ENCODE peak calls at places on chromosomes 13 and 19, in seven cellular contexts. O is cardiac fibroblast; C is IMR-90; B is activated naive CD4-positive, alpha-beta T cell treated with anti-CD3 and anti-CD28 coated beads, Interleukin-2, amount 10 ng/mL, durations not matched to agents 7 days and 5 days; A is KG1; W is CD4-positive, alpha-beta T cell; T is omental fat pad. P is an unnamed sample.

GRCh38 chr19:39335168-39335567 is 675 bp downstream of the GMFG start:
- DNase-seq in W (no peak), C (no peak), O (no peak), T (no peak), B (peak; percentile 61), A (no peak), P (no peak)

GRCh38 chr13:92671821-92672220 is 554.8 kb upstream of the GPC6 start:
- DNase-seq in O (no peak), C (no peak), A (no peak), B (no peak), W (no peak), T (no peak), P (no peak)

GRCh38 chr13:113882266-113882627 is 18.4 kb upstream of the GAS6 start:
- DNase-seq in C (no peak), B (no peak), O (no peak), T (no peak), A (no peak), W (no peak), P (no peak)

GRCh38 chr13:36764957-36765356 is 54.1 kb upstream of the RFXAP start:
- DNase-seq in B (no peak), C (no peak), T (no peak), W (no peak), A (no peak), O (no peak), P (no peak)

GRCh38 chr19:17623224-17623935 is 64.8 kb downstream of the UNC13A start:
- DNase-seq in B (no peak), W (no peak), C (no peak), A (no peak), T (no peak), O (no peak), P (no peak)

GRCh38 chr13:45728759-45729158 is 26.6 kb downstream of the CBY2 start:
- DNase-seq in A (no peak), C (no peak), T (no peak), B (no peak), O (no peak), W (no peak), P (no peak)

GRCh38 chr13:57630661-57631606 is 610 bp upstream of the PCDH17 start:
- DNase-seq in C (no peak), B (no peak), W (no peak), T (no peak), A (no peak), O (peak; percentile 46), P (peak; percentile 31)

GRCh38 chr19:31285744-31286143 is 63.5 kb downstream of the TSHZ3 start:
- DNase-seq in W (no peak), C (peak; percentile 64), B (no peak), T (peak; percentile 2), O (peak; percentile 56), A (no peak), P (no peak)

GRCh38 chr19:44050740-44051653 is 839 bp upstream of the ZNF223 start:
- DNase-seq in T (no peak), O (peak; percentile 8), B (peak; percentile 30), W (peak; percentile 5), A (no peak), C (no peak), P (peak; percentile 82)

GRCh38 chr13:102830646-102831045 is 15.2 kb upstream of the ERCC5 start:
- DNase-seq in A (no peak), T (no peak), B (no peak), O (peak; percentile 41), C (no peak), W (no peak), P (no peak)

GRCh38 chr19:39325778-39326680 is 5.4 kb upstream of the LRFN1 start:
- DNase-seq in A (no peak), C (peak; percentile 7), T (no peak), B (no peak), O (peak; percentile 16), W (no peak), P (no peak)

GRCh38 chr19:17762505-17763229 is 11.4 kb downstream of the FCHO1 start:
- DNase-seq in W (no peak), C (peak; percentile 62), A (no peak), T (no peak), O (peak; percentile 80), B (no peak), P (no peak)

GRCh38 chr13:97434417-97435296 is 688 bp downstream of the RAP2A start:
- DNase-seq in B (peak; percentile 60), O (peak; percentile 41), C (peak; percentile 20), W (peak; percentile 21), A (peak; percentile 19), T (no peak), P (no peak)

GRCh38 chr13:80037505-80037888 is 303.4 kb downstream of the SPRY2 start:
- DNase-seq in T (no peak), C (peak; percentile 95), O (peak; percentile 95), B (no peak), W (no peak), A (no peak), P (no peak)

GRCh38 chr19:2883686-2884439 is 16.7 kb downstream of the ZNF556 start:
- DNase-seq in A (no peak), W (no peak), B (no peak), O (no peak), T (no peak), C (no peak), P (no peak)

GRCh38 chr13:76968041-76968440 is 19.7 kb downstream of the ACOD1 start:
- DNase-seq in O (no peak), C (no peak), A (no peak), T (no peak), W (no peak), B (no peak), P (no peak)

GRCh38 chr13:68439821-68440220 is 1209.7 kb upstream of the PCDH9 start:
- DNase-seq in T (no peak), B (no peak), O (peak; percentile 14), A (no peak), W (no peak), C (no peak), P (no peak)

GRCh38 chr13:101785858-101786257 is 333.4 kb downstream of the ITGBL1 start:
- DNase-seq in T (no peak), O (peak; percentile 27), W (no peak), A (no peak), B (no peak), C (peak; percentile 3), P (peak; percentile 21)

GRCh38 chr19:6769006-6769637 is 1.9 kb upstream of the SH2D3A start:
- DNase-seq in T (no peak), B (no peak), A (no peak), W (no peak), C (peak; percentile 19), O (peak; percentile 53), P (no peak)

GRCh38 chr13:43411211-43411610 is 375.6 kb downstream of the ENOX1 start:
- DNase-seq in C (no peak), O (no peak), T (no peak), A (no peak), B (no peak), W (no peak), P (no peak)

GRCh38 chr13:65378943-65379519 is 1851.1 kb downstream of the PCDH9 start:
- DNase-seq in W (no peak), C (peak; percentile 27), B (no peak), T (no peak), A (no peak), O (peak; percentile 11), P (no peak)

GRCh38 chr19:12723383-12723642 is 419 bp downstream of the TNPO2 start:
- DNase-seq in T (no peak), O (peak; percentile 35), C (peak; percentile 12), B (no peak), A (no peak), W (no peak), P (no peak)

GRCh38 chr13:84479656-84480055 is 597.4 kb upstream of the SLITRK1 start:
- DNase-seq in C (peak; percentile 40), A (no peak), B (no peak), W (no peak), T (no peak), O (peak; percentile 21), P (no peak)

GRCh38 chr19:53013621-53014020 is at the start of gene ERVV-1:
- DNase-seq in B (no peak), C (peak; percentile 10), A (no peak), W (no peak), O (no peak), T (no peak), P (no peak)

GRCh38 chr13:77002590-77003190 is 10.8 kb downstream of the CLN5 start:
- DNase-seq in T (no peak), A (no peak), C (peak; percentile 48), O (peak; percentile 53), B (no peak), W (no peak), P (no peak)

GRCh38 chr13:70171151-70171550 is 62.9 kb upstream of the KLHL1 start:
- DNase-seq in B (no peak), A (no peak), T (no peak), O (no peak), C (no peak), W (no peak), P (no peak)

GRCh38 chr13:44050450-44051063 is 170.9 kb downstream of the LACC1 start:
- DNase-seq in C (peak; percentile 52), A (no peak), W (no peak), B (no peak), T (no peak), O (peak; percentile 66), P (no peak)

GRCh38 chr13:106343831-106344230 is 191.6 kb downstream of the EFNB2 start:
- DNase-seq in W (no peak), T (no peak), B (no peak), O (no peak), A (no peak), C (no peak), P (no peak)

GRCh38 chr19:46722421-46723022 is 5.6 kb upstream of the PRKD2 start:
- DNase-seq in O (no peak), B (no peak), C (no peak), T (no peak), A (no peak), W (no peak), P (no peak)

GRCh38 chr19:48970139-48970766 is 5.1 kb downstream of the FTL start:
- DNase-seq in B (no peak), C (no peak), T (no peak), O (no peak), W (no peak), A (no peak), P (no peak)

GRCh38 chr13:26978081-26978860 is 193.3 kb downstream of the USP12 start:
- DNase-seq in C (no peak), T (no peak), B (no peak), W (no peak), O (no peak), A (no peak), P (no peak)

GRCh38 chr19:34254552-34255432 is at the start of gene GARRE1:
- DNase-seq in O (peak; percentile 58), T (no peak), B (peak; percentile 55), C (peak; percentile 24), W (peak; percentile 77), A (no peak), P (peak; percentile 77)

P was measured in NCI-H774.